ENCODE peak calls at places on chromosomes 11 and 22, in eight cellular contexts. N is endodermal cell, M is GM20000, Z is HFFc6, L is heart left ventricle, P is spleen, J is fibroblast of lung, W is endothelial cell. D is an unnamed sample.
A peak's percentile ranks its signal among the peaks of the same experiment; 100 is the strongest.

GRCh38 chr11:84261707-84262106 is 975.5 kb upstream of the CCDC90B start:
- DNase-seq in L (no peak), W (peak; percentile 24), N (peak; percentile 76), Z (no peak), P (no peak), M (no peak), J (no peak), D (no peak)

GRCh38 chr11:118916842-118917388 is 8.8 kb downstream of the BCL9L start:
- DNase-seq in L (peak; percentile 85), M (no peak), N (peak; percentile 96), J (peak; percentile 68), P (no peak), W (no peak), Z (peak; percentile 89), D (no peak)

GRCh38 chr22:46985507-46985882 is 223.0 kb downstream of the TBC1D22A start:
- DNase-seq in Z (no peak), L (no peak), W (no peak), J (no peak), N (no peak), P (no peak), M (no peak), D (no peak)

GRCh38 chr11:112613051-112613972 is 347.9 kb upstream of the NCAM1 start:
- DNase-seq in L (no peak), J (peak; percentile 85), Z (peak; percentile 28), N (no peak), M (no peak), W (no peak), P (no peak), D (no peak)

GRCh38 chr11:61955031-61955415 is 4.9 kb downstream of the BEST1 start:
- DNase-seq in Z (peak; percentile 58), M (peak; percentile 45), P (peak; percentile 91), W (peak; percentile 38), L (peak; percentile 80), N (peak; percentile 89), J (peak; percentile 53), D (peak; percentile 52)

GRCh38 chr11:130478204-130478701 is 29.8 kb downstream of the ADAMTS15 start:
- DNase-seq in J (peak; percentile 91), P (no peak), Z (peak; percentile 83), N (peak; percentile 60), M (peak; percentile 7), L (peak; percentile 86), W (no peak), D (peak; percentile 16)

GRCh38 chr11:47923667-47924066 is 56.7 kb upstream of the PTPRJ start:
- DNase-seq in P (no peak), N (no peak), J (peak; percentile 48), M (no peak), W (no peak), Z (peak; percentile 46), L (peak; percentile 72), D (no peak)

GRCh38 chr22:36194971-36195370 is 6.6 kb downstream of the APOL4 start:
- DNase-seq in W (peak; percentile 67), Z (peak; percentile 65), N (peak; percentile 89), P (peak; percentile 74), M (peak; percentile 51), L (peak; percentile 76), J (peak; percentile 65), D (peak; percentile 61)

GRCh38 chr11:62592989-62593421 is 1.7 kb upstream of the TUT1 start:
- DNase-seq in Z (no peak), N (no peak), M (no peak), P (no peak), J (no peak), L (no peak), W (no peak), D (no peak)

GRCh38 chr11:1335811-1336761 is 26.7 kb upstream of the TOLLIP start:
- DNase-seq in P (peak; percentile 92), M (peak; percentile 74), J (peak; percentile 59), N (peak; percentile 87), L (peak; percentile 80), Z (peak; percentile 22), W (peak; percentile 26), D (peak; percentile 69)

GRCh38 chr11:34916810-34917780 is 677 bp downstream of the PDHX start:
- DNase-seq in Z (no peak), M (peak; percentile 16), L (no peak), N (no peak), J (peak; percentile 10), P (no peak), W (no peak), D (no peak)

GRCh38 chr11:64838600-64839334 is 5.7 kb downstream of the CDC42BPG start:
- DNase-seq in W (no peak), L (no peak), P (no peak), J (no peak), M (no peak), N (no peak), Z (no peak), D (no peak)
- TF ChIP-seq CTCF in W (no peak), L (no peak), P (no peak), J (no peak), M (no peak), N (no peak), Z (no peak), D (no peak)

DNA sequence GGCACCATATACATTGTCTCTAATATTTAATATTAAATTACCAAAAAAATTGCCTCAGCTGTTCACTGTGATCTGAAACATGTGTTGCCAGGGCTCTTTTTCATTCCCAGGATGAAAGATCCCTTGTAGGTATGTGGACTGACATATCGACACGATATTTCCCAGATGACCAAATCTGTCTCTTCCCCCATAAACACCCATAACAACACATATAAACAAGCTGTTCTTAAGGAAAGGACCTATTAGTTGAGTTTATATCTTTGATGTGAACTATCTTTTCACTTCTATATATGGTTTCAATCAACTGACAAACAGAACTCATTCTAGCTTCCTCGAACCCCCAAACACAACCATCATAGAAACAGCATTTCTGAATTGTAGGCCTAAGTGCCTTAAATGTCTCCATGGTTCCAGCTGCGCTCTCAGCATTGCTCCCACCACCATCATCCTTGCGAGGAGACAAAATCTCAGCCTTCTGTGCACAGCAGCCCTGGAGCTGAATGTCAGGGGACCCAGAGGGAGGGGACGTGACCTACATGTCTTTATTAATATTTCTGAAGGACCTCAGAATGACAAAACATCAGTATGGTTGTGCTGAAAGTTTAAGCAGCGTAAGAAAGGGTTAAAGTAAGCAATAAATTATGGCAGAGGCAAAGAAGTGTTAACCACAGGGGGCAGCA is 67.0 kb downstream of the ETS1 start:
- DNase-seq in L (no peak), J (no peak), P (no peak), M (no peak), Z (no peak), W (no peak), N (no peak), D (no peak)
- TF ChIP-seq CTCF in L (no peak), J (no peak), P (no peak), M (no peak), Z (no peak), W (no peak), N (no peak), D (no peak)

DNA sequence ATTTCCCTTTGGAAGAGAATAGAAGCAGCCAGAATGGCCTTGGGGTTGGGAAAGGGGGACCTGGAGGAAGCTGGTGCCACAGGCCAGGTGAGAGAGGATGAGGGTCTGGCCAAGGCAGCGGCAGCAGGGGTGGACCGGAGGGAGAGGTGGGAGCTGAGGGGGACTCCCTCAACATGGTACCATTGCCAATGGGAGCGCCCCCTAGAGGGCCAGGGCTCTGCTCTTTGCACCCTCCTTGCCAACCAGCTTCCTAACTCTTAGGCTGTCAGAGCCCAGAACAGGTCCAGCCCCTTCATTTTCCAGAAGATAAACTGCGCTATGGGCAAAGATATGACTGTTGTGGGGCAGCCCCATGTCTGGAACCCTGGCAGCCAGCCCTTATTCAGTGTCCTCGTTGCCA is 185.0 kb downstream of the GRIK4 start:
- DNase-seq in W (no peak), J (no peak), M (no peak), P (no peak), N (peak; percentile 80), L (no peak), Z (no peak), D (no peak)
- TF ChIP-seq CTCF in W (peak; percentile 33), J (no peak), M (peak; percentile 7), P (no peak), N (peak; percentile 75), L (no peak), Z (peak; percentile 37), D (no peak)

GRCh38 chr22:23102776-23103175 is 32.5 kb downstream of the GNAZ start:
- DNase-seq in Z (no peak), W (no peak), P (no peak), N (no peak), J (no peak), M (no peak), L (no peak), D (no peak)

GRCh38 chr22:23104109-23104971 is 34.0 kb downstream of the GNAZ start:
- DNase-seq in M (no peak), P (no peak), N (no peak), W (no peak), J (no peak), L (no peak), Z (no peak), D (no peak)

GRCh38 chr22:23101524-23101923 is 31.2 kb downstream of the GNAZ start:
- DNase-seq in M (no peak), L (no peak), P (no peak), W (no peak), Z (no peak), J (no peak), N (no peak), D (no peak)

GRCh38 chr22:23102002-23102655 is 31.8 kb downstream of the GNAZ start:
- DNase-seq in M (no peak), L (no peak), W (no peak), J (no peak), P (no peak), N (no peak), Z (no peak), D (no peak)

GRCh38 chr22:23103199-23103954 is 33.1 kb downstream of the GNAZ start:
- DNase-seq in P (no peak), J (no peak), M (no peak), W (no peak), Z (no peak), N (no peak), L (no peak), D (no peak)
- TF ChIP-seq CTCF in P (no peak), J (no peak), M (no peak), W (no peak), Z (no peak), N (no peak), L (no peak), D (no peak)

GRCh38 chr11:120168108-120168959 is 30.4 kb upstream of the TRIM29 start:
- DNase-seq in N (no peak), M (peak; percentile 3), Z (no peak), L (no peak), P (no peak), J (no peak), W (no peak), D (peak; percentile 15)
- TF ChIP-seq CTCF in N (no peak), M (no peak), Z (no peak), L (no peak), P (no peak), J (no peak), W (no peak), D (no peak)

GRCh38 chr11:74397531-74398243 is 546 bp downstream of the PGM2L1 start:
- DNase-seq in P (peak; percentile 90), L (peak; percentile 36), N (peak; percentile 74), M (peak; percentile 29), J (peak; percentile 52), W (peak; percentile 23), Z (no peak), D (peak; percentile 49)
- TF ChIP-seq CTCF in P (no peak), L (no peak), N (peak; percentile 54), M (no peak), J (no peak), W (no peak), Z (no peak), D (no peak)